ENCODE peak calls at places on chromosomes 16 and 17, in six cellular contexts. X is A549, V is IMR-90, O is GM12878, B is H1, A is K562. D is an unnamed sample.

GRCh38 chr17:56593741-56594527 is 435 bp downstream of the NOG start:
- DNase-seq in X (no peak), V (peak; percentile 71), O (no peak), B (no peak), A (no peak), D (no peak)

GRCh38 chr17:73099504-73099903 is 7.0 kb upstream of the SLC39A11 start:
- DNase-seq in X (no peak), V (no peak), O (no peak), B (no peak), A (peak; percentile 8), D (no peak)

GRCh38 chr16:86304868-86305267 is 205.5 kb upstream of the FOXF1 start:
- DNase-seq in X (no peak), V (no peak), O (no peak), B (no peak), A (no peak), D (no peak)

GRCh38 chr16:88316151-88316550 is 66.6 kb upstream of the ZNF469 start:
- DNase-seq in X (no peak), V (no peak), O (no peak), B (no peak), A (no peak), D (no peak)

GRCh38 chr17:73826872-73827228 is 182.6 kb upstream of the SDK2 start:
- DNase-seq in X (no peak), V (no peak), O (no peak), B (no peak), A (no peak), D (no peak)

GRCh38 chr17:5123343-5124124 is 7.7 kb downstream of the USP6 start:
- DNase-seq in X (no peak), V (no peak), O (no peak), B (no peak), A (no peak), D (no peak)

GRCh38 chr17:47280072-47280811 is 26.6 kb downstream of the ITGB3 start:
- DNase-seq in X (no peak), V (peak; percentile 48), O (no peak), B (no peak), A (peak; percentile 67), D (no peak)

GRCh38 chr17:18361837-18362380 is 1.4 kb downstream of the SHMT1 start:
- DNase-seq in X (no peak), V (no peak), O (no peak), B (no peak), A (no peak), D (no peak)

GRCh38 chr17:50397111-50397918 is at the start of gene LRRC59:
- DNase-seq in X (peak; percentile 91), V (peak; percentile 82), O (peak; percentile 55), B (peak; percentile 23), A (peak; percentile 93), D (peak; percentile 77)
- TF ChIP-seq POLR2A in X (peak; percentile 91), V (peak; percentile 95), O (peak; percentile 100), B (peak; percentile 44), A (peak; percentile 92), D (peak; percentile 71)

GRCh38 chr16:456891-457483 is 31.5 kb downstream of the RAB11FIP3 start:
- DNase-seq in X (no peak), V (peak; percentile 56), O (no peak), B (no peak), A (peak; percentile 67), D (no peak)
- H3K4me2 ChIP-seq in X (peak overlapping the region; percentile 44), V (peak overlapping the region; percentile 66), O (no peak overlapping the region), B (no peak overlapping the region), A (peak overlapping the region; percentile 57), D (no peak overlapping the region)

DNA sequence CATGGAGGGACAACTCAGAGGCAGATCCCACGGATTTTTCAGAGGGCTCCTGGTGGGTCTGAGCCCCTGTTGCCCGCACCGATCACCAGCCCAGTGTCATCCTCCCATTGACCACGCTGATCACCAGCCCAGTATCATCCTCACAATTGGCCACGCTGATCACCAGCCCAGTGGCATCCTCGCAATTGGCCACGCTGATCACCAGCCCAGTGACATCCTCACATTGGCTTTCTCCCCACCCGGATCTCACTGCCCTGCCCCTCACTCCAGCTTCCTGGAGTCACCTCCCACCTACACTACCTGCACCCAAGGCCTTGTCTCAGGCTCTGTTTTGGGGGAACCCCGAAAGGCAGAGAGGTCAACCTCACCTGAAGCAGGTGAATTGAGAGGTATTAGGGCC is 358.2 kb upstream of the TNRC6C start:
- DNase-seq in X (no peak), V (no peak), O (no peak), B (no peak), A (no peak), D (no peak)
- TF ChIP-seq POLR2A in X (no peak), V (no peak), O (no peak), B (no peak), A (no peak), D (no peak)

DNA sequence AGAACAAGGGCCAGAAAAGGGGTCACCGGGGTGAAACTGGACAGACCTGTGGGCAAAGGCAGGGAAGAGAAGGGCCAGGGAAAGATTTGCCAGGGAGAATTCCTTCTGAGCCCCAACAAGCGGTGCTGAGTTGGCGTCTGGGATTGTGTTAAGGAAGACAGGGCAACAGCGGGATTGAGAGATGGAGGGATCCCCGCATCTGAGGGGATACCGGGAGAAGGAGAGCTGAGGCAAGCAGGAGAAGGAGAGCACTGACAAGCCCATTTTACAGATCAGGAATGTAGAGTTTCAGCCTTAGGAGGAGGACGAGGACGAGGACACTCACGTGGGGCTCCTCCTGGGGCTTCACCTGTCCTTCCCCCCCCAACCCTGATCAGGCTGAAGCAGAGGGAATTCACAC is 998 bp upstream of the ABCC3 start:
- DNase-seq in X (no peak), V (no peak), O (no peak), B (no peak), A (no peak), D (no peak)
- H3K4me2 ChIP-seq in X (peak overlapping the region; percentile 92), V (no peak overlapping the region), O (peak overlapping the region; percentile 59), B (no peak overlapping the region), A (no peak overlapping the region), D (peak overlapping the region; percentile 87)

DNA sequence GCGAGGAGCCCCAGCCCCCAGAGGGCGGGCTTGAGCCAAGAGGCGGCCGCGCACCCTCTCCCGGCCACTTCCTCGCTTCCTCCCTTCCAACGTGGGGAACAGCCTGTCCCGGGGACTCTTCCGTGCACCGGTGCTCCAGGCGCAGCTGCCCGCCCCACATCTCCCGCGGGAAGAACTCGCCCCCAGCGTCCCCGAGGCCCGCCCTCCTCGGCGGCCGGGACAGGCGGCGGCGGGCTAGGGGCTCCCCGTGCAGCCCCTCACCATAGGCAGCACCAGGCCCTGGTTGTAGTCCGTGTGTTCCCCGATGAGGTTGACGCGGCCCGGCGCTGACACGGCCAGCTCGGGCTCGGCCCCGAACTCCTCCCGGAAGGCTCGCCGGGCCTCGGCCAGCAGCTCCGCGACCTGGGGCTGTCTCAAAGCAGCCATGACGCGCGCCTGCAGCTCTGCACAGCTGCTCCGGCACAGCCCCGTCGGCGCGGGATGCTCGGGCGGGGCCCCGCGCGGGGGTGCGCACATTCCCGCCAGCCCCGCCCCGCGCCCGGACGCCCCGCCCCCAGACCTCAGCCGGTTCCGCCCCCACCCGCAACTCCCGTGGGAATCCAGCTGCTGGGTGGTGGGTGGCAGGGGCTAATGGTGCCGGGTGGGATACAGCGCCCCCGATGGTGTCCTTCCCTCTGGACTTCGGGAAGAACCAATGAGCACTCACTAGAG is at the start of gene GALK1:
- DNase-seq in X (peak; percentile 78), V (peak; percentile 55), O (no peak), B (no peak), A (peak; percentile 85), D (no peak)
- TF ChIP-seq POLR2A in X (peak; percentile 71), V (peak; percentile 28), O (peak; percentile 83), B (no peak), A (peak; percentile 65), D (no peak)

GRCh38 chr17:78722101-78722761 is 59.8 kb downstream of the CYTH1 start:
- DNase-seq in X (no peak), V (no peak), O (no peak), B (no peak), A (no peak), D (no peak)
- H3K4me2 ChIP-seq in X (no peak overlapping the region), V (no peak overlapping the region), O (peak overlapping the region; percentile 75), B (peak overlapping the region; percentile 88), A (no peak overlapping the region), D (no peak overlapping the region)

DNA sequence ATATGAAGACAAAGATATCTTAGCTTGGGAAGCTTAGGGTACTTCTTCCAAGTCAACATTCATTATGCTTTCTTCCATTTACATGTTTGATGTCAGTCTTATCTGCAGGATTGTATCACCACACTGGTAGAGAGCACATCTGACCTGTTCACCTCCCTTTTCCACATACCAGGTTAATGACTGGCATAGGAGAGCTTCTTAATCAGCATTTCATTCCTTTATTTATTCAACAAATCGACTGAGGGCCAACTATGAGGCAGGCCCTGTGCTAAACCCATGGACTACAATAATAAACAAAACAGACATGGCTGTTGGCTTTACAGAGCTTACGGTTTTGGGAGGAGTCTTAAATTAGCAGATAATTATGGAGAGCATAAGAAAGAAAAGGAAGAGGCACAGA is 378.1 kb upstream of the CDH11 start:
- DNase-seq in X (no peak), V (peak; percentile 31), O (no peak), B (no peak), A (no peak), D (no peak)
- TF ChIP-seq POLR2A in X (no peak), V (no peak), O (no peak), B (no peak), A (no peak), D (no peak)

GRCh38 chr17:27906238-27906603 is 13.1 kb upstream of the LYRM9 start:
- DNase-seq in X (no peak), V (no peak), O (no peak), B (no peak), A (peak; percentile 27), D (no peak)
- H3K4me2 ChIP-seq in X (no peak overlapping the region), V (no peak overlapping the region), O (no peak overlapping the region), B (no peak overlapping the region), A (no peak overlapping the region), D (no peak overlapping the region)